ENCODE peak calls at places on chromosomes 16 and 17, in eight cellular contexts. R is A673, O is IMR-90, J is hepatocyte, L is upper lobe of right lung, N is tibial artery, Z is colonic mucosa, H is uterus. B is an unnamed sample. For H3K4me1, the result is how much of the 10 kb centered on the place peaks cover.

GRCh38 chr17:9512323-9513168 is 63.1 kb downstream of the STX8 start:
- DNase-seq in R (peak), O (peak), J (no peak), L (no peak), N (no peak), Z (no peak), H (no peak), B (no peak)

GRCh38 chr16:48408688-48409087 is 23.5 kb upstream of the SIAH1 start:
- DNase-seq in R (peak), O (peak), J (no peak), L (no peak), N (peak), Z (peak), H (no peak), B (no peak)

GRCh38 chr17:21029032-21029431 is 13.8 kb downstream of the USP22 start:
- DNase-seq in R (no peak), O (peak), J (peak), L (no peak), N (peak), Z (no peak), H (no peak), B (no peak)

GRCh38 chr16:23107878-23108277 is 41.4 kb downstream of the USP31 start:
- DNase-seq in R (no peak), O (no peak), J (no peak), L (no peak), N (no peak), Z (no peak), H (no peak), B (no peak)

GRCh38 chr17:80766290-80766689 is 221.7 kb downstream of the RPTOR start:
- DNase-seq in R (no peak), O (no peak), J (no peak), L (no peak), N (no peak), Z (no peak), H (no peak), B (no peak)

GRCh38 chr16:15483857-15484256 is 49.5 kb downstream of the BMERB1 start:
- DNase-seq in R (no peak), O (no peak), J (no peak), L (no peak), N (no peak), Z (no peak), H (no peak), B (no peak)

GRCh38 chr16:50251375-50252081 is 14.8 kb upstream of the ADCY7 start:
- DNase-seq in R (no peak), O (peak), J (no peak), L (no peak), N (peak), Z (no peak), H (no peak), B (peak)

GRCh38 chr17:76124582-76125390 is 16.3 kb downstream of the FOXJ1 start:
- DNase-seq in R (peak), O (no peak), J (peak), L (no peak), N (no peak), Z (no peak), H (no peak), B (no peak)

GRCh38 chr16:25253322-25253721 is 4.3 kb downstream of the ZKSCAN2 start:
- DNase-seq in R (no peak), O (no peak), J (no peak), L (no peak), N (no peak), Z (no peak), H (no peak), B (no peak)

GRCh38 chr17:38746893-38747384 is 1.2 kb downstream of the PCGF2 start:
- DNase-seq in R (no peak), O (no peak), J (no peak), L (no peak), N (no peak), Z (peak), H (no peak), B (no peak)

GRCh38 chr16:67137605-67138004 is 13.2 kb downstream of the B3GNT9 start:
- DNase-seq in R (peak), O (peak), J (peak), L (no peak), N (no peak), Z (no peak), H (no peak), B (no peak)

GRCh38 chr17:34656801-34657200 is 77.4 kb downstream of the TMEM132E start:
- DNase-seq in R (no peak), O (no peak), J (no peak), L (no peak), N (no peak), Z (no peak), H (no peak), B (no peak)

DNA sequence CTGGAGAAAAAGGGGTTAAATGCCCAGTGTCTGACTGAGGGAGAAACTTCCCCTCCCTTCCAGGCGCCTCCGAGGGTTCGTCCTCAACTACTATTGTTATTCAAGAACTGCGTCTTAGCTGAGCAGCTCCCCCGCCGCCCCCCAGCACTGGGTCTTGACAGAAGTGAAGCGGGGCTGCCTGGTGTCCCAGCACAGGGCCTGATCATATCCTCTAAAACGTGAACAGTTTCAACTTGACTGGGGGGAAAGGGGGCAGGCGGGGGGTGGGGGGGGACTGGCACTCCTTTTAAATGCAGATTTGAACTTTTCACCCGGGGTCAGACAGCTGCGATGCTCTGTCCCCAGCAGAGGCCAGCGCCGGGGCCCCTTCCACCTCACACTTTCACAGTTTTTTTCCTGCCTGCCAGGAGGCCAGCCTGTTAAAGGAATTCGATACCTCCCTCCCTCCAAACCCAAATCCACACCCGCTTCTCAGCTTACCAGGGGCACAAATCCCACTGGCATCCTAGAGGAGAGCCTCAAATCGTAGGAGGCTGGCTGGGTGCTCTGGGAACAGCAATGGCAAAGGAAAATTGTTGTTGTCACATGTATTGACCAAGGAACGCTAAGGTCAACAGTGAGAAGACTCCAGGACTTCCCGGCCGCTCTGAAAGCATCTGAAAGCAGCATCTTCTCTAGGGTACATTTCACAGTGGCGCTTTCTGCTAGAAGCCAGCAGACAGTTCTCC is 14.5 kb downstream of the ZFHX3 start:
- DNase-seq in R (peak), O (no peak), J (no peak), L (no peak), N (no peak), Z (no peak), H (no peak), B (no peak)
- H3K4me1 ChIP-seq in R (under half), O (under half), J (half or more), L (under half), N (under half), Z (under half), H (under half), B (under half)

GRCh38 chr17:72417627-72418026 is 296.8 kb downstream of the SOX9 start:
- DNase-seq in R (no peak), O (no peak), J (no peak), L (no peak), N (no peak), Z (no peak), H (no peak), B (no peak)

GRCh38 chr17:72416905-72417304 is 296.1 kb downstream of the SOX9 start:
- DNase-seq in R (no peak), O (no peak), J (no peak), L (no peak), N (no peak), Z (no peak), H (no peak), B (no peak)

GRCh38 chr17:72414032-72414396 is 293.2 kb downstream of the SOX9 start:
- DNase-seq in R (no peak), O (no peak), J (no peak), L (no peak), N (no peak), Z (no peak), H (no peak), B (no peak)

GRCh38 chr17:72414967-72415853 is 294.4 kb downstream of the SOX9 start:
- DNase-seq in R (no peak), O (no peak), J (no peak), L (no peak), N (no peak), Z (no peak), H (no peak), B (no peak)

DNA sequence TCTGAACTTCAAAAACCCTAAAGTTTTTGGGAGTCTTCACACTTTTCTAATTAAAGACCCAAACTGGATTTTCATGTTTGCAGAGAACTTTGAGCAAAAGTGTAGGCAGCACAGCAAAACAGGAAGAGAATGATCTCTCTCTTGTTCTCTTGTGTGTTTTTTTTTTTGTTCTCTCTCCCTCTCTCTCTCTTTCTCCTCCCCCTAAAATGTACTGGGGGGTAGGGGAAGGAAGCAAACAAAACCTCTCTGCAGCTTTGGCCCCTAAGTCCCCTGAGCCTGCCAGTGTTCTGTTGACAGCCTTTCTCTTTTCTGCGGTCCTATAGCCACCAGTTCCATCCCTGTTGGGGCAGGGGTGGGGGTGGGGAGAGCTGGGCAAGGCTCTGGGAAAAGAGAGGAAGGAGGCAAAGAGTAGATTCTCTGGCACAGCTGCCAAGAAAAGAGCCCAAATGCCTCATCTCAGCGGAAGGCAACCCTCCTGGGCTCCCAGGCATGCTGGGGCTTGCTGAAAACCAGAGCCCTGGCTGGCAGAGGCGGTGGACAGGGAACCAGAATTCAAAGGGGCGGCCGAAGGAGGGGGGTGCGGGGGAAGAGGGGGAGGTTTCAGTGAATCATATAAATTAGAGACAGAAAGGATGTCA is 295.4 kb downstream of the SOX9 start:
- DNase-seq in R (peak), O (no peak), J (no peak), L (no peak), N (no peak), Z (no peak), H (no peak), B (no peak)
- TF ChIP-seq CTCF in R (no peak), O (no peak), J (no peak), L (no peak), N (no peak), Z (no peak), H (no peak), B (no peak)

DNA sequence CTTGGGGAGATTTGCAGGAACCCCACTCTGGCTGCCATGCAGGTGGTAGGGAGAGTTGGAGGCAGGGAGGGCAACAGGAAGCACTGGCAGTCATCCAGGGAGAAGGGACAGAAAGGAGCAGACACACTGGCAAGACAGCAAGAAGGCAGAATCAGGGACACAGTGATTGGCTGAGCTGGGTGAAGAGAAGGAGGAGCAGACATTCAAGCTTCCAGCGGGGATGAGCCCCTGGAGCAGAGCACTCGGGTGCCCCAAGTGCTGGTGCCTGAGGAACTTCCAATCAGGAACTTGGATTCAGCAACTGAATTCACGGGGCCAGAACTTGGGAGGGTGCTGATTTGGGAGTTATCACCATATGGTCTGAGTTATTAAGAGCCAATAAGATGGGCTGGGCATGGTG is 6.3 kb upstream of the ITGA3 start:
- DNase-seq in R (peak), O (no peak), J (no peak), L (no peak), N (no peak), Z (no peak), H (no peak), B (no peak)
- H3K4me1 ChIP-seq in R (under half), O (under half), J (under half), L (half or more), N (under half), Z (under half), H (under half), B (under half)

GRCh38 chr16:11406177-11406560 is 60.9 kb downstream of the RMI2 start:
- DNase-seq in R (no peak), O (no peak), J (no peak), L (no peak), N (no peak), Z (no peak), H (no peak), B (no peak)

GRCh38 chr16:11403920-11404319 is 58.7 kb downstream of the RMI2 start:
- DNase-seq in R (no peak), O (no peak), J (no peak), L (no peak), N (no peak), Z (no peak), H (no peak), B (no peak)

GRCh38 chr16:11403534-11403795 is 58.2 kb downstream of the RMI2 start:
- DNase-seq in R (no peak), O (no peak), J (no peak), L (no peak), N (no peak), Z (no peak), H (no peak), B (no peak)

GRCh38 chr16:11405331-11406176 is 60.3 kb downstream of the RMI2 start:
- DNase-seq in R (peak), O (peak), J (no peak), L (no peak), N (no peak), Z (peak), H (no peak), B (peak)

DNA sequence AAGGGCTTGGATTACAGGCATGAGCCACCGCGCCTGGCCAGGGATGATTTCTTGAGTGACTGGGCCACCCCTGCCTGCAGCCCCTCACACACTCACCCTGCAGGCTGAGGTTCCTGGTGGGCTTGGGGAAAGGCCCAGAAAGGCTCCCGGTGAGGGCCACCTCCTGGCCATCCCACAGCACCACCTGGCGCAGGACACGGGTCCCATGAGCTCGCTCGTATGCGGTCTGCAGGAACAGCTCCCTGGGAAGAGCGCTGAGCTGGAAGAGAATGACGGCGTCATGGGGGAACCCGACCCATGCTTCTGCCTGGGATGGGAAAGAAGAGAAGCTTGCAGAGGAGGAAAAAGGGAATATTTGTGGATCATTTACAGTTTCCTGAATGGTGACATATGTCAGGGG is 59.3 kb downstream of the RMI2 start:
- DNase-seq in R (no peak), O (no peak), J (no peak), L (no peak), N (no peak), Z (no peak), H (no peak), B (no peak)
- TF ChIP-seq CTCF in R (no peak), O (no peak), J (no peak), L (no peak), N (no peak), Z (no peak), H (no peak), B (no peak)

GRCh38 chr17:78729636-78730035 is 52.4 kb downstream of the CYTH1 start:
- DNase-seq in R (no peak), O (no peak), J (no peak), L (no peak), N (no peak), Z (no peak), H (no peak), B (no peak)
- H3K4me1 ChIP-seq in R (under half), O (under half), J (under half), L (under half), N (under half), Z (under half), H (under half), B (under half)

B was measured in Peyer's patch.